ENCODE peak calls at places on chromosomes 3 and 15, in six cellular contexts. J is cardiac muscle cell; D is psoas muscle; P is activated effector memory CD4-positive, alpha-beta T cell treated with Interleukin-2 at 50 U/mL for 16 hours; X is globus pallidus; U is T follicular helper cell. N is an unnamed sample.

GRCh38 chr15:23806980-23807379 is 119.9 kb upstream of the NDN start:
- DNase-seq in J (no peak), D (no peak), P (no peak), X (no peak), U (no peak), N (no peak)

GRCh38 chr3:196486263-196486662 is 17.3 kb downstream of the RNF168 start:
- DNase-seq in J (no peak), D (no peak), P (no peak), X (no peak), U (peak), N (no peak)

GRCh38 chr15:95520511-95520910 is 810.0 kb upstream of the NR2F2 start:
- DNase-seq in J (no peak), D (no peak), P (no peak), X (no peak), U (no peak), N (no peak)

GRCh38 chr3:138774529-138775253 is 60.0 kb downstream of the PIK3CB start:
- DNase-seq in J (peak), D (no peak), P (no peak), X (peak), U (no peak), N (peak)

GRCh38 chr15:96398769-96399168 is 68.3 kb downstream of the NR2F2 start:
- DNase-seq in J (no peak), D (no peak), P (no peak), X (no peak), U (no peak), N (no peak)

GRCh38 chr3:73529280-73530029 is 95.3 kb downstream of the PDZRN3 start:
- DNase-seq in J (no peak), D (no peak), P (no peak), X (no peak), U (no peak), N (no peak)

GRCh38 chr15:49215768-49216739 is 46.0 kb downstream of the GALK2 start:
- DNase-seq in J (peak), D (no peak), P (no peak), X (no peak), U (no peak), N (no peak)

GRCh38 chr15:100783760-100784492 is 95.7 kb upstream of the ALDH1A3 start:
- DNase-seq in J (no peak), D (no peak), P (no peak), X (no peak), U (no peak), N (no peak)

GRCh38 chr15:61335998-61336648 is 107.0 kb upstream of the RORA start:
- DNase-seq in J (no peak), D (no peak), P (no peak), X (no peak), U (no peak), N (no peak)

GRCh38 chr3:72346526-72346926 is 501.7 kb downstream of the SHQ1 start:
- DNase-seq in J (peak), D (peak), P (no peak), X (no peak), U (no peak), N (no peak)

GRCh38 chr15:64571857-64572291 is 111.5 kb downstream of the ZNF609 start:
- DNase-seq in J (no peak), D (no peak), P (no peak), X (peak), U (no peak), N (no peak)

GRCh38 chr15:90059208-90059985 is 42.9 kb downstream of the IDH2 start:
- DNase-seq in J (peak), D (peak), P (peak), X (peak), U (peak), N (no peak)

GRCh38 chr3:45964139-45964538 is 20.9 kb downstream of the CXCR6 start:
- DNase-seq in J (no peak), D (no peak), P (no peak), X (no peak), U (no peak), N (no peak)

GRCh38 chr15:50257924-50258323 is 7.6 kb downstream of the HDC start:
- DNase-seq in J (peak), D (no peak), P (no peak), X (no peak), U (no peak), N (no peak)

GRCh38 chr3:56940331-56940730 is 120.1 kb upstream of the SPATA12 start:
- DNase-seq in J (no peak), D (no peak), P (no peak), X (no peak), U (no peak), N (peak)

GRCh38 chr15:50066202-50066601 is 52.8 kb downstream of the ATP8B4 start:
- DNase-seq in J (peak), D (no peak), P (no peak), X (no peak), U (no peak), N (no peak)

GRCh38 chr15:69375151-69375790 is 38.9 kb upstream of the KIF23 start:
- DNase-seq in J (no peak), D (no peak), P (no peak), X (no peak), U (no peak), N (no peak)

GRCh38 chr15:55774113-55774970 is 31.4 kb upstream of the PRTG start:
- DNase-seq in J (peak), D (peak), P (peak), X (no peak), U (peak), N (peak)

GRCh38 chr3:69143605-69144004 is 21.2 kb upstream of the LMOD3 start:
- DNase-seq in J (no peak), D (no peak), P (no peak), X (no peak), U (no peak), N (no peak)

N was measured in G401.